ENCODE peak calls at places on chromosomes 12 and 14, in eight cellular contexts. D is Peyer's patch, P is heart left ventricle, A is thyroid gland, M is SJSA1, I is adrenal gland, L is mucosa of descending colon, K is tibial artery. S is an unnamed sample. For H3K4me1, the result is how much of the 10 kb centered on the place peaks cover.

GRCh38 chr12:5114436-5114835 is 70.8 kb downstream of the KCNA5 start:
- DNase-seq in D (no peak), P (no peak), A (no peak), M (no peak), I (no peak), L (no peak), K (no peak), S (no peak)

GRCh38 chr14:67359319-67359774 is 257 bp downstream of the ATP6V1D start:
- DNase-seq in D (peak), P (peak), A (no peak), M (peak), I (peak), L (no peak), K (no peak), S (peak)

GRCh38 chr14:37623971-37624370 is 28.5 kb downstream of the TTC6 start:
- DNase-seq in D (no peak), P (no peak), A (no peak), M (no peak), I (no peak), L (no peak), K (no peak), S (no peak)

GRCh38 chr14:89617471-89618291 is 200.6 kb upstream of the FOXN3 start:
- DNase-seq in D (peak), P (no peak), A (peak), M (no peak), I (peak), L (peak), K (peak), S (peak)

GRCh38 chr12:120000556-120000955 is 11.5 kb downstream of the BICDL1 start:
- DNase-seq in D (no peak), P (no peak), A (no peak), M (no peak), I (no peak), L (no peak), K (no peak), S (no peak)

GRCh38 chr12:54750-55535 is 11.6 kb upstream of the IQSEC3 start:
- DNase-seq in D (no peak), P (no peak), A (no peak), M (no peak), I (no peak), L (no peak), K (no peak), S (no peak)

GRCh38 chr12:22740656-22741350 is 115.8 kb downstream of the ETNK1 start:
- DNase-seq in D (no peak), P (no peak), A (no peak), M (no peak), I (no peak), L (no peak), K (no peak), S (no peak)

GRCh38 chr14:69464829-69465228 is 19.7 kb upstream of the PLEKHD1 start:
- DNase-seq in D (no peak), P (no peak), A (no peak), M (peak), I (peak), L (no peak), K (no peak), S (no peak)

GRCh38 chr14:70716958-70717357 is 75.2 kb downstream of the TTC9 start:
- DNase-seq in D (peak), P (no peak), A (no peak), M (no peak), I (no peak), L (no peak), K (no peak), S (no peak)

GRCh38 chr14:49959822-49960408 is 67.0 kb downstream of the ARF6 start:
- DNase-seq in D (peak), P (no peak), A (peak), M (no peak), I (no peak), L (peak), K (no peak), S (no peak)

GRCh38 chr12:14950982-14951746 is 10.2 kb downstream of the ARHGDIB start:
- DNase-seq in D (no peak), P (no peak), A (no peak), M (no peak), I (peak), L (no peak), K (no peak), S (no peak)

GRCh38 chr12:9943244-9943643 is 11.1 kb upstream of the CLEC2A start:
- DNase-seq in D (no peak), P (no peak), A (no peak), M (no peak), I (no peak), L (no peak), K (no peak), S (no peak)

GRCh38 chr12:67804168-67804567 is 155.6 kb downstream of the DYRK2 start:
- DNase-seq in D (no peak), P (no peak), A (no peak), M (no peak), I (no peak), L (no peak), K (no peak), S (no peak)

GRCh38 chr12:98939350-98939749 is 294.3 kb downstream of the APAF1 start:
- DNase-seq in D (no peak), P (no peak), A (no peak), M (no peak), I (peak), L (no peak), K (no peak), S (no peak)

GRCh38 chr14:62138593-62138992 is 376.4 kb downstream of the SNAPC1 start:
- DNase-seq in D (no peak), P (no peak), A (no peak), M (no peak), I (no peak), L (no peak), K (no peak), S (no peak)

GRCh38 chr14:60665178-60665555 is 15.9 kb upstream of the SIX1 start:
- DNase-seq in D (no peak), P (no peak), A (no peak), M (no peak), I (no peak), L (no peak), K (no peak), S (no peak)

GRCh38 chr14:92649934-92650545 is 98.4 kb downstream of the LGMN start:
- DNase-seq in D (peak), P (peak), A (peak), M (no peak), I (peak), L (peak), K (peak), S (no peak)

GRCh38 chr12:115666168-115666567 is 611.3 kb downstream of the MED13L start:
- DNase-seq in D (no peak), P (no peak), A (no peak), M (no peak), I (no peak), L (no peak), K (no peak), S (no peak)

GRCh38 chr12:132329036-132329738 is at the start of gene GALNT9:
- DNase-seq in D (no peak), P (no peak), A (no peak), M (no peak), I (no peak), L (no peak), K (no peak), S (no peak)

GRCh38 chr12:56411781-56412639 is 37.2 kb downstream of the TIMELESS start:
- DNase-seq in D (no peak), P (no peak), A (no peak), M (no peak), I (no peak), L (no peak), K (no peak), S (no peak)

GRCh38 chr12:12379831-12380730 is 23.2 kb downstream of the BORCS5 start:
- DNase-seq in D (no peak), P (no peak), A (no peak), M (no peak), I (no peak), L (no peak), K (no peak), S (peak)

GRCh38 chr14:25911831-25912230 is 686.0 kb downstream of the NOVA1 start:
- DNase-seq in D (no peak), P (no peak), A (no peak), M (no peak), I (no peak), L (no peak), K (no peak), S (no peak)

GRCh38 chr14:68880581-68881105 is 87.8 kb upstream of the ZFP36L1 start:
- DNase-seq in D (peak), P (no peak), A (no peak), M (no peak), I (no peak), L (no peak), K (no peak), S (no peak)

GRCh38 chr12:53065470-53065869 is 13.7 kb downstream of the SPRYD3 start:
- DNase-seq in D (no peak), P (peak), A (no peak), M (no peak), I (peak), L (no peak), K (peak), S (no peak)

GRCh38 chr14:33617154-33617553 is 333.7 kb downstream of the EGLN3 start:
- DNase-seq in D (no peak), P (no peak), A (no peak), M (no peak), I (peak), L (no peak), K (no peak), S (no peak)

GRCh38 chr14:50339178-50339804 is 27.2 kb downstream of the DMAC2L start:
- DNase-seq in D (no peak), P (no peak), A (no peak), M (no peak), I (no peak), L (no peak), K (no peak), S (no peak)

GRCh38 chr12:116441292-116441691 is 117.9 kb upstream of the MAP1LC3B2 start:
- DNase-seq in D (no peak), P (peak), A (peak), M (no peak), I (peak), L (no peak), K (peak), S (no peak)

GRCh38 chr12:85985996-85986395 is 111.9 kb downstream of the NTS start:
- DNase-seq in D (no peak), P (no peak), A (peak), M (no peak), I (no peak), L (no peak), K (no peak), S (no peak)

GRCh38 chr14:32693114-32693513 is 245.6 kb upstream of the NPAS3 start:
- DNase-seq in D (no peak), P (no peak), A (peak), M (peak), I (peak), L (peak), K (no peak), S (no peak)

GRCh38 chr14:24362241-24362960 is 5.6 kb upstream of the NFATC4 start:
- DNase-seq in D (no peak), P (no peak), A (no peak), M (no peak), I (no peak), L (no peak), K (no peak), S (no peak)

GRCh38 chr12:49232940-49233841 is 31.7 kb upstream of the TUBA1C start:
- DNase-seq in D (peak), P (peak), A (no peak), M (no peak), I (peak), L (peak), K (peak), S (no peak)

GRCh38 chr14:59123975-59124374 is 64.5 kb upstream of the DAAM1 start:
- DNase-seq in D (no peak), P (no peak), A (no peak), M (no peak), I (no peak), L (no peak), K (no peak), S (no peak)

GRCh38 chr14:105526781-105527380 is 498 bp downstream of the TMEM121 start:
- DNase-seq in D (peak), P (no peak), A (peak), M (no peak), I (no peak), L (no peak), K (no peak), S (no peak)

GRCh38 chr12:132803883-132804282 is 24.8 kb downstream of the GOLGA3 start:
- DNase-seq in D (no peak), P (peak), A (no peak), M (no peak), I (no peak), L (no peak), K (no peak), S (no peak)

GRCh38 chr12:25768151-25768550 is 190.3 kb upstream of the RASSF8 start:
- DNase-seq in D (no peak), P (no peak), A (no peak), M (no peak), I (no peak), L (no peak), K (no peak), S (no peak)

GRCh38 chr12:6987956-6988573 is 17.4 kb downstream of the EMG1 start:
- DNase-seq in D (no peak), P (no peak), A (peak), M (no peak), I (no peak), L (peak), K (no peak), S (no peak)

GRCh38 chr14:87133073-87133815 is 859.7 kb downstream of the GALC start:
- DNase-seq in D (no peak), P (peak), A (no peak), M (no peak), I (no peak), L (no peak), K (no peak), S (no peak)

GRCh38 chr12:54432815-54433164 is 13.7 kb upstream of the ITGA5 start:
- DNase-seq in D (no peak), P (peak), A (no peak), M (no peak), I (no peak), L (no peak), K (no peak), S (no peak)

GRCh38 chr12:54430471-54431075 is 11.5 kb upstream of the ITGA5 start:
- DNase-seq in D (no peak), P (no peak), A (peak), M (no peak), I (no peak), L (no peak), K (no peak), S (no peak)

GRCh38 chr12:54428050-54429013 is 9.3 kb upstream of the ITGA5 start:
- DNase-seq in D (no peak), P (peak), A (no peak), M (no peak), I (no peak), L (no peak), K (peak), S (no peak)

GRCh38 chr12:54429014-54429471 is 10.0 kb upstream of the ITGA5 start:
- DNase-seq in D (no peak), P (no peak), A (no peak), M (no peak), I (no peak), L (no peak), K (no peak), S (no peak)

GRCh38 chr12:54431911-54432814 is 13.1 kb upstream of the ITGA5 start:
- DNase-seq in D (peak), P (peak), A (peak), M (no peak), I (peak), L (peak), K (peak), S (no peak)
- H3K4me1 ChIP-seq in D (under half), P (under half), A (under half), M (under half), I (under half), L (under half), K (under half), S (under half)

GRCh38 chr12:89328483-89329030 is 23.7 kb downstream of the DUSP6 start:
- DNase-seq in D (no peak), P (no peak), A (no peak), M (no peak), I (no peak), L (no peak), K (no peak), S (no peak)
- H3K4me1 ChIP-seq in D (under half), P (under half), A (under half), M (under half), I (under half), L (under half), K (under half), S (under half)

GRCh38 chr14:95523051-95523817 is 6.8 kb upstream of the SYNE3 start:
- DNase-seq in D (peak), P (no peak), A (peak), M (no peak), I (no peak), L (no peak), K (no peak), S (no peak)

GRCh38 chr14:95522556-95522955 is 6.1 kb upstream of the SYNE3 start:
- DNase-seq in D (no peak), P (no peak), A (no peak), M (no peak), I (no peak), L (no peak), K (no peak), S (no peak)

GRCh38 chr14:95520346-95520745 is 3.9 kb upstream of the SYNE3 start:
- DNase-seq in D (peak), P (no peak), A (no peak), M (no peak), I (no peak), L (peak), K (peak), S (no peak)

GRCh38 chr14:95521001-95521400 is 4.6 kb upstream of the SYNE3 start:
- DNase-seq in D (peak), P (no peak), A (no peak), M (no peak), I (no peak), L (no peak), K (no peak), S (no peak)

DNA sequence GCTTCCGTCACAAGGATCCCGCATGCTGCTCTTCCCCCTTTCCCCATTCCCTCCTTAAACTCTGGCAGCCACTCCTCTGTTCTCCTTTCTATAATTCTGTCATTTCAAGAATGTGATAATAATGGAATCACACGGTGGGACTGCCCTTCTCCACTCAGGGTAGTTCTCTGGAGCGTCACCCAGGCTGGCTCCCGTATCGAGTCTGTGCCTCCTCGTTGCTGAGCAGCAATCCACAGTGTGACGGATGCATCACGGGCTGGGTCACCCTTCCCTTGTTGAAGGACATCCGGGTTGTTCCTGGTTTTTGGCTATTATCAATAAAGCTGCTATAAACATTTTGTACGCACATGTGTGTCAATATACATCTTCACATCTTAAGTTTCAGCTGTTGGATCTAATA is 5.7 kb upstream of the SYNE3 start:
- DNase-seq in D (peak), P (peak), A (no peak), M (no peak), I (no peak), L (no peak), K (no peak), S (no peak)
- H3K4me1 ChIP-seq in D (half or more), P (half or more), A (under half), M (half or more), I (under half), L (under half), K (under half), S (half or more)

GRCh38 chr12:110307372-110307771 is 26.3 kb downstream of the ATP2A2 start:
- DNase-seq in D (no peak), P (no peak), A (no peak), M (no peak), I (no peak), L (no peak), K (no peak), S (no peak)
- H3K4me1 ChIP-seq in D (under half), P (half or more), A (under half), M (under half), I (under half), L (under half), K (under half), S (under half)

DNA sequence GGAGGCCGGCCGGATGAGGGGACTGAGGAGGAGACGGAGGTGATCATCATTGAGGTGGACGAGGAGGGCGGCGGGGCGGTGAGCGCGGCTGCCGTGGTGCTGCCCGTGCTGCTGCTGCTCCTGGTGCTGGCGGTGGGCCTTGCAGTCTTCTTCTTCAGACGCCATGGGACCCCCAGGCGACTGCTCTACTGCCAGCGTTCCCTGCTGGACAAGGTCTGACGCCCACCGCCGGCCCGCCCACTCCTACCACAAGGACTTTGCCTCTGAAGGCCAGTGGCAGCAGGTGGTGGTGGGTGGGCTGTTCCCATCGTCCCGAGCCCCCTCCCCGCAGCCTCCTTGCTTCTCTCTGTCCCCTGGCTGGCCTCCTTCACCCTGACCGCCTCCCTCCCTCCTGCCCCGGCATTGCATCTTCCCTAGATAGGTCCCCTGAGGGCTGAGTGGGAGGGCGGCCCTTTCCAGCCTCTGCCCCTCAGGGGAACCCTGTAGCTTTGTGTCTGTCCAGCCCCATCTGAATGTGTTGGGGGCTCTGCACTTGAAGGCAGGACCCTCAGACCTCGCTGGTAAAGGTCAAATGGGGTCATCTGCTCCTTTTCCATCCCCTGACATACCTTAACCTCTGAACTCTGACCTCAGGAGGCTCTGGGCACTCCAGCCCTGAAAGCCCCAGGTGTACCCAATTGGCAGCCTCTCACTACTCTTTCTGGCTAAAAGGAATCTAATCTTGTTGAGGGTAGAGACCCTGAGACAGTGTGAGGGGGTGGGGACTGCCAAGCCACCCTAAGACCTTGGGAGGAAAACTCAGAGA is 9.6 kb downstream of the MMP14 start:
- DNase-seq in D (no peak), P (no peak), A (no peak), M (no peak), I (no peak), L (no peak), K (no peak), S (no peak)
- H3K4me1 ChIP-seq in D (under half), P (under half), A (under half), M (under half), I (under half), L (under half), K (half or more), S (under half)

DNA sequence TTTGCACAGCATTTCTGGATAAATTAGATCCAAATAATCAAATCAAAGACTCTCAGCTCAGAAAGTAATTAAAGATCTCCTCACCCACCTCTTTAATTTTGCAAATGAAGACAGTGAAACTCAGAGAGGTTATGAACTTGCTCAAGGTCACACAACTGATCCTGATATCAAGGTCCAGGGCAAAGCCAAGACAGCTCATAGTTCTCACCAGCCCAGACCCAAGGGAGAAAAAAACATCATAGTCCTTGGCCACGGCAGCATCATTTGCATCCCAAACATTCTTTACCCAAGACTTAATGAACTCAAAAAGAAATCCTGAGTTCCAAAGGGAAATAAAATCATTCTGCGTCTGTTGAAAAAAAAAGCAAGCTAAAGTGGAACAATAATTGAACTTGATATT is 112.1 kb downstream of the DAD1 start:
- DNase-seq in D (no peak), P (no peak), A (no peak), M (no peak), I (no peak), L (no peak), K (no peak), S (no peak)
- H3K4me1 ChIP-seq in D (under half), P (half or more), A (under half), M (half or more), I (under half), L (under half), K (under half), S (under half)

S was measured in CD4-positive, CD25-positive, alpha-beta regulatory T cell.